ENCODE peak calls at places on chromosomes 7 and 10, in nine cellular contexts. One of them, this sample, is unnamed.

GRCh38 chr10:75425291-75426079 is 5.9 kb upstream of the LRMDA start:
- DNase-seq in AG04450: no peak
- DNase-seq in epithelial cell of proximal tubule: no peak
- DNase-seq in cardiac muscle cell: no peak
- DNase-seq in RWPE2: peak
- DNase-seq in prostate gland: no peak
- DNase-seq in HCT116: no peak
- DNase-seq in IMR-90: no peak
- DNase-seq in CD8-positive, alpha-beta T cell: no peak
- DNase-seq in this sample: no peak

GRCh38 chr7:116798205-116798730 is 64.1 kb upstream of the CAPZA2 start:
- DNase-seq in epithelial cell of proximal tubule: no peak
- DNase-seq in CD8-positive, alpha-beta T cell: no peak
- DNase-seq in RWPE2: no peak
- DNase-seq in IMR-90: no peak
- DNase-seq in HCT116: no peak
- DNase-seq in AG04450: no peak
- DNase-seq in cardiac muscle cell: no peak
- DNase-seq in prostate gland: no peak
- DNase-seq in this sample: no peak

GRCh38 chr10:19570143-19570542 is 246.1 kb upstream of the PLXDC2 start:
- DNase-seq in prostate gland: no peak
- DNase-seq in IMR-90: no peak
- DNase-seq in epithelial cell of proximal tubule: no peak
- DNase-seq in cardiac muscle cell: no peak
- DNase-seq in CD8-positive, alpha-beta T cell: no peak
- DNase-seq in RWPE2: no peak
- DNase-seq in AG04450: no peak
- DNase-seq in HCT116: no peak
- DNase-seq in this sample: peak

GRCh38 chr7:1986366-1987083 is 246.2 kb downstream of the MAD1L1 start:
- DNase-seq in HCT116: no peak
- DNase-seq in cardiac muscle cell: no peak
- DNase-seq in prostate gland: no peak
- DNase-seq in RWPE2: no peak
- DNase-seq in CD8-positive, alpha-beta T cell: no peak
- DNase-seq in AG04450: no peak
- DNase-seq in epithelial cell of proximal tubule: no peak
- DNase-seq in IMR-90: no peak
- DNase-seq in this sample: no peak

GRCh38 chr10:3708830-3709229 is 76.2 kb downstream of the KLF6 start:
- DNase-seq in HCT116: no peak
- DNase-seq in AG04450: no peak
- DNase-seq in RWPE2: no peak
- DNase-seq in epithelial cell of proximal tubule: no peak
- DNase-seq in cardiac muscle cell: peak
- DNase-seq in CD8-positive, alpha-beta T cell: no peak
- DNase-seq in IMR-90: peak
- DNase-seq in prostate gland: no peak
- DNase-seq in this sample: no peak

GRCh38 chr10:12416396-12417090 is 67.2 kb downstream of the CAMK1D start:
- DNase-seq in HCT116: no peak
- DNase-seq in cardiac muscle cell: no peak
- DNase-seq in RWPE2: no peak
- DNase-seq in prostate gland: no peak
- DNase-seq in AG04450: no peak
- DNase-seq in IMR-90: no peak
- DNase-seq in epithelial cell of proximal tubule: no peak
- DNase-seq in CD8-positive, alpha-beta T cell: no peak
- DNase-seq in this sample: no peak

GRCh38 chr10:124500767-124501166 is 39.1 kb downstream of the LHPP start:
- DNase-seq in HCT116: no peak
- DNase-seq in prostate gland: no peak
- DNase-seq in CD8-positive, alpha-beta T cell: no peak
- DNase-seq in RWPE2: no peak
- DNase-seq in IMR-90: no peak
- DNase-seq in AG04450: no peak
- DNase-seq in cardiac muscle cell: no peak
- DNase-seq in epithelial cell of proximal tubule: no peak
- DNase-seq in this sample: no peak

GRCh38 chr7:131654668-131655326 is 98.4 kb upstream of the PODXL start:
- DNase-seq in CD8-positive, alpha-beta T cell: peak
- DNase-seq in IMR-90: peak
- DNase-seq in HCT116: peak
- DNase-seq in AG04450: peak
- DNase-seq in prostate gland: peak
- DNase-seq in RWPE2: peak
- DNase-seq in cardiac muscle cell: peak
- DNase-seq in epithelial cell of proximal tubule: no peak
- DNase-seq in this sample: peak

GRCh38 chr10:86411281-86411841 is 44.8 kb upstream of the GRID1 start:
- DNase-seq in cardiac muscle cell: peak
- DNase-seq in IMR-90: peak
- DNase-seq in RWPE2: no peak
- DNase-seq in AG04450: peak
- DNase-seq in CD8-positive, alpha-beta T cell: no peak
- DNase-seq in epithelial cell of proximal tubule: no peak
- DNase-seq in HCT116: no peak
- DNase-seq in prostate gland: no peak
- DNase-seq in this sample: peak

GRCh38 chr10:76769161-76769560 is 868.4 kb downstream of the KCNMA1 start:
- DNase-seq in AG04450: no peak
- DNase-seq in RWPE2: no peak
- DNase-seq in cardiac muscle cell: no peak
- DNase-seq in CD8-positive, alpha-beta T cell: no peak
- DNase-seq in epithelial cell of proximal tubule: no peak
- DNase-seq in prostate gland: no peak
- DNase-seq in HCT116: no peak
- DNase-seq in IMR-90: no peak
- DNase-seq in this sample: peak

GRCh38 chr7:91459539-91459938 is 195.3 kb downstream of the FZD1 start:
- DNase-seq in epithelial cell of proximal tubule: no peak
- DNase-seq in CD8-positive, alpha-beta T cell: no peak
- DNase-seq in HCT116: no peak
- DNase-seq in RWPE2: no peak
- DNase-seq in prostate gland: no peak
- DNase-seq in AG04450: no peak
- DNase-seq in IMR-90: no peak
- DNase-seq in cardiac muscle cell: no peak
- DNase-seq in this sample: peak

GRCh38 chr7:77979219-77979618 is 180.6 kb downstream of the PHTF2 start:
- DNase-seq in cardiac muscle cell: no peak
- DNase-seq in AG04450: no peak
- DNase-seq in IMR-90: peak
- DNase-seq in CD8-positive, alpha-beta T cell: no peak
- DNase-seq in prostate gland: no peak
- DNase-seq in RWPE2: no peak
- DNase-seq in HCT116: no peak
- DNase-seq in epithelial cell of proximal tubule: no peak
- DNase-seq in this sample: peak

GRCh38 chr10:3278771-3279170 is 106.2 kb upstream of the PITRM1 start:
- DNase-seq in prostate gland: no peak
- DNase-seq in epithelial cell of proximal tubule: no peak
- DNase-seq in RWPE2: no peak
- DNase-seq in IMR-90: no peak
- DNase-seq in AG04450: no peak
- DNase-seq in CD8-positive, alpha-beta T cell: no peak
- DNase-seq in cardiac muscle cell: no peak
- DNase-seq in HCT116: no peak
- DNase-seq in this sample: no peak

GRCh38 chr7:18849130-18849529 is 268.3 kb downstream of the TWIST1 start:
- DNase-seq in epithelial cell of proximal tubule: no peak
- DNase-seq in HCT116: no peak
- DNase-seq in IMR-90: no peak
- DNase-seq in CD8-positive, alpha-beta T cell: no peak
- DNase-seq in RWPE2: no peak
- DNase-seq in AG04450: no peak
- DNase-seq in prostate gland: no peak
- DNase-seq in cardiac muscle cell: no peak
- DNase-seq in this sample: no peak

DNA sequence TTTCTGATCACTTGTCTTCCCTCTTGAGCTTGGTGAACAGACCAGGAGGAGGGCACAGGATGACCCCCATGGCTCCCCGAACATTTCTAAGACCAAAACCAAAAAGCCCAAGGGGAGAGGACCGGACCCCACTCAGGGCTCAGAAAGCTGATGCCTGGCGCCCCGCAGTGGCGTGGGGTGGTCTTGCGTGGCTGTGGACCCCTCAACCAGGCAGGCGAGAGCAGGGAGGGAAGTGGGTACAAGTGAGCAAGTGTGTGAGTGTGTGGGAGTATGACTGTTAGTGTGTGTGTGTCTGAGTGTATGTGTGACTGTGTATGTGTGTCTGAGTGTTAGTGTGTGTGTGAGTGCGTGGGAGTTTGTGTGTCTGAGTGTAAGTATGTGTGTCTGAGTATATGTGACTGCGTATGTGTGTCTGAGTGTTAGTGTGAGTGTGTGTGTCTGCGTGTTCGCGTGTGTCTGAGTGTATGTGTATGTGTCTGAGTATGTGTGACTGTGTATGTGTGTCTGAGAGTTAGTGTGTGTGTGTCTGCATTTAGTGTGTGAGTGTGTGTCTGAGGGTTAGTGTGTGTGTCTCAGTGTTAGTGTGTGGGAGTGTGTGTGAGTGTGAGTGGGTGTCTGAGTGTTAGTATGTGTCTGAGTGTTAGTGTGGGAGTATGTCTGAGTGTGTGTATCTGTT is 34.0 kb upstream of the INSIG1 start:
- DNase-seq in cardiac muscle cell: peak
- DNase-seq in AG04450: no peak
- DNase-seq in HCT116: no peak
- DNase-seq in CD8-positive, alpha-beta T cell: no peak
- DNase-seq in prostate gland: no peak
- DNase-seq in IMR-90: no peak
- DNase-seq in epithelial cell of proximal tubule: no peak
- DNase-seq in RWPE2: no peak
- DNase-seq in this sample: peak
- TF ChIP-seq CTCF in cardiac muscle cell: no peak
- TF ChIP-seq CTCF in AG04450: peak
- TF ChIP-seq CTCF in HCT116: peak
- TF ChIP-seq CTCF in CD8-positive, alpha-beta T cell: no peak
- TF ChIP-seq CTCF in prostate gland: no peak
- TF ChIP-seq CTCF in IMR-90: no peak
- TF ChIP-seq CTCF in epithelial cell of proximal tubule: peak
- TF ChIP-seq CTCF in RWPE2: no peak
- TF ChIP-seq CTCF in this sample: peak

DNA sequence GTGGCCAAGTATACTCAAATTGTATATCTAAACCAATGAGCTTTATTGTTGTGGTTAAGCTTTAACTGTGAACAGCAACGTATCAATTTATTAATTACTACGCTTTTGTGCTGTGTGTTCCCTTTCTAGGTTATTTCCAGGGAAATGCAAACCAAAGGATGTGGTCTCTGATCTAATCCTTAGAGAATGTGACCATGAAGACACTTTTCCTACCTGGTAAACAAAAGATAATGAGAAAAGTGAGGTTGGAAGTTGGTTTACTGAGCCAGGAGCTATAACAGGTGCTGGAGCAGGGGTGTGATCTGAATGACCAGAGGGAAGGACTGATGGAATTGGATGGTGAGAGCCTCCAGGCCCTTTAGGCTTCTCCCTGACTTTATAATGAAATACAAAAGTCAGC is 25.4 kb upstream of the CALU start:
- DNase-seq in CD8-positive, alpha-beta T cell: no peak
- DNase-seq in HCT116: no peak
- DNase-seq in prostate gland: no peak
- DNase-seq in epithelial cell of proximal tubule: peak
- DNase-seq in RWPE2: no peak
- DNase-seq in cardiac muscle cell: no peak
- DNase-seq in AG04450: no peak
- DNase-seq in IMR-90: peak
- DNase-seq in this sample: no peak
- H3K4me3 ChIP-seq in CD8-positive, alpha-beta T cell: no peak
- H3K4me3 ChIP-seq in HCT116: no peak
- H3K4me3 ChIP-seq in prostate gland: no peak
- H3K4me3 ChIP-seq in epithelial cell of proximal tubule: no peak
- H3K4me3 ChIP-seq in RWPE2: no peak
- H3K4me3 ChIP-seq in cardiac muscle cell: no peak
- H3K4me3 ChIP-seq in AG04450: no peak
- H3K4me3 ChIP-seq in IMR-90: no peak
- H3K4me3 ChIP-seq in this sample: no peak

DNA sequence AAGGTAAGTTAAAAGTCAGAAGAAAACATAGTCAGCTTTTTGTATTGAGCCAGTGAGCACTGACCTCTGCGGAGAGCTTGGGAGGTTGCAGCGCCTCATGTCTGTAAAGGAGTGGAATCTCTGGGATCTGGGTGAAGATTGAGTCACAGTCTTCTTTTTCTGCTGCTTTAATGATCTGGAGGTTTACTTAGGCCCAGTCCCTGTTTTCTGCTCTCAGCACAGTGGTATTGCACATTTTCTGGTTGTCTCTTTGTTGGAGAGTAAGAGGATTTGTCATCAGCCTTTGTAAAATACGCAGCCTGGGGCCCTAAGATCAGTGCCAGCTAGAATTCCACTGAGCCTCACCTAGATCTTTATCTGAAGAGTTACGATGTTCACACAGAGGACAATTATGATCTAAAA is 58.3 kb upstream of the GJD4 start:
- DNase-seq in IMR-90: peak
- DNase-seq in cardiac muscle cell: peak
- DNase-seq in RWPE2: no peak
- DNase-seq in epithelial cell of proximal tubule: peak
- DNase-seq in AG04450: no peak
- DNase-seq in prostate gland: peak
- DNase-seq in CD8-positive, alpha-beta T cell: no peak
- DNase-seq in HCT116: no peak
- DNase-seq in this sample: no peak
- TF ChIP-seq CTCF in IMR-90: peak
- TF ChIP-seq CTCF in cardiac muscle cell: no peak
- TF ChIP-seq CTCF in RWPE2: peak
- TF ChIP-seq CTCF in epithelial cell of proximal tubule: peak
- TF ChIP-seq CTCF in AG04450: peak
- TF ChIP-seq CTCF in prostate gland: no peak
- TF ChIP-seq CTCF in CD8-positive, alpha-beta T cell: no peak
- TF ChIP-seq CTCF in HCT116: no peak
- TF ChIP-seq CTCF in this sample: no peak

DNA sequence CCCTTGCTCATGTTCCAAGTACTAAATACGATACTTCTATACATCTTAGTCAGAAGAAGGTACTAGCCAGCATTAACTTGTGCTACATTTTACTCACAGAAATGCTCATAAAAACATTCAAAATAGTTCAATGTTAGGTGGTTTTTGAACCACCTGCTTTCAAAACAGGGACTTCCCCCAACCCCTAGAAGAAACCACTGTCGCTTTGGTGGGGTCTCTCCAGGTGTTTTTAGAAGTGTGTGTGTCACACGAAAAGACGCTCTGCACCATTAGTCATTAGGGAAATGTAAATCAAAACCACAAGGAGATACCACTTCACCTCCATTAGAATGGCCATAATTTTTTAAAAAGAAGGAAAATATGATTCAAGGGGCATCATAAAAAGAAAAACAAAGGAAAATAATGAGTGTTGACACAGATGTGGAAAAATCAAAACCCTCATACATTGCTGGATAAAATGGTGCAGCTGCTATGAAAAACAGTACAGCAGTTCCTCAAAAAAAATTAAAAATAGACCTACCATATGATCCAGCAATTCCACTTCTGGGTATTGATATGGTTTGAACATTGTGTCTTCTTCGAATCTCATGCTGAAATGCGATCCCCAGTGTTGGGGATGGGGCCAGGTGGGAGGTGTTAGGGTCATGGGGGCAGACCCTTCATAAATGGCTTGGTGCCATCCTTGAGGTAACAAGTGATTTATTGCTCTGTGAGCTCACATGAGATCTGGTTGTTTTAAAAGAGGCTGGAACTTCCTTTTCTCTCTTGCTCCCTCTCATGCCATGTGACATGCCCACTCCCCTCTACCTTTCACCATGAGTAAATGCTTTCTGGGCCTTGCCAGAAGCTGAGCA is 74.2 kb downstream of the MALSU1 start:
- DNase-seq in prostate gland: no peak
- DNase-seq in epithelial cell of proximal tubule: no peak
- DNase-seq in AG04450: no peak
- DNase-seq in CD8-positive, alpha-beta T cell: no peak
- DNase-seq in HCT116: no peak
- DNase-seq in IMR-90: peak
- DNase-seq in cardiac muscle cell: peak
- DNase-seq in RWPE2: no peak
- DNase-seq in this sample: peak
- H3K4me3 ChIP-seq in prostate gland: no peak
- H3K4me3 ChIP-seq in epithelial cell of proximal tubule: no peak
- H3K4me3 ChIP-seq in AG04450: no peak
- H3K4me3 ChIP-seq in CD8-positive, alpha-beta T cell: no peak
- H3K4me3 ChIP-seq in HCT116: no peak
- H3K4me3 ChIP-seq in IMR-90: no peak
- H3K4me3 ChIP-seq in cardiac muscle cell: no peak
- H3K4me3 ChIP-seq in RWPE2: no peak
- H3K4me3 ChIP-seq in this sample: no peak

This sample was measured in fibroblast of mammary gland.